ENCODE peak calls at places on chromosomes 6 and 20, in five cellular contexts. R is heart right ventricle; Y is naive thymus-derived CD8-positive, alpha-beta T cell; X is SW480; P is activated CD4-positive, alpha-beta T cell treated with anti-CD3 and anti-CD28 coated beads, Interleukin-2, amount 50 U/mL, for 4 hours. J is an unnamed sample.

GRCh38 chr6:1379026-1379809 is 10.2 kb upstream of the FOXF2 start:
- DNase-seq in Y (no peak), X (no peak), P (no peak), R (no peak), J (no peak)

GRCh38 chr6:25899580-25900408 is 25.8 kb upstream of the SLC17A3 start:
- DNase-seq in R (no peak), Y (no peak), P (no peak), X (no peak), J (no peak)

GRCh38 chr6:7529141-7529540 is 12.3 kb upstream of the DSP start:
- DNase-seq in R (no peak), Y (no peak), X (no peak), P (no peak), J (no peak)

GRCh38 chr20:64056889-64057627 is 5.9 kb upstream of the TCEA2 start:
- DNase-seq in P (no peak), Y (no peak), R (no peak), X (no peak), J (no peak)

GRCh38 chr20:62684986-62685385 is 23.6 kb upstream of the NTSR1 start:
- DNase-seq in P (no peak), R (no peak), Y (no peak), X (no peak), J (no peak)

GRCh38 chr6:165519316-165519715 is 143.7 kb downstream of the PDE10A start:
- DNase-seq in X (peak), Y (no peak), R (no peak), P (no peak), J (no peak)

GRCh38 chr6:151285121-151285520 is 45.4 kb downstream of the AKAP12 start:
- DNase-seq in X (no peak), Y (no peak), P (no peak), R (no peak), J (no peak)

GRCh38 chr6:7042056-7042653 is 65.6 kb upstream of the RREB1 start:
- DNase-seq in P (no peak), R (no peak), X (no peak), Y (no peak), J (no peak)

GRCh38 chr6:154758125-154758524 is 24.9 kb downstream of the SCAF8 start:
- DNase-seq in X (no peak), Y (no peak), P (no peak), R (no peak), J (no peak)